ENCODE peak calls at places on chromosomes 16 and 17, in seven cellular contexts. M is kidney, P is progenitor cell of endocrine pancreas, R is cardiac fibroblast, J is GM12865, A is OCI-LY7, S is HFFc6. F is an unnamed sample.

GRCh38 chr17:42706732-42707131 is 24.4 kb downstream of the CNTNAP1 start:
- DNase-seq in M (no peak), P (no peak), R (no peak), J (peak; percentile 62), A (no peak), S (no peak), F (no peak)

GRCh38 chr16:30805370-30806169 is 18.6 kb upstream of the ZNF629 start:
- DNase-seq in M (peak; percentile 96), P (peak; percentile 65), R (peak; percentile 87), J (peak; percentile 54), A (no peak), S (peak; percentile 56), F (peak; percentile 64)

GRCh38 chr17:74271902-74272563 is 2.0 kb upstream of the DNAI2 start:
- DNase-seq in M (no peak), P (no peak), R (peak; percentile 27), J (no peak), A (no peak), S (no peak), F (no peak)

GRCh38 chr16:46787909-46788308 is 39.8 kb upstream of the MYLK3 start:
- DNase-seq in M (no peak), P (no peak), R (no peak), J (peak; percentile 69), A (peak; percentile 73), S (no peak), F (no peak)

GRCh38 chr17:17849863-17850373 is 13.1 kb upstream of the SREBF1 start:
- DNase-seq in M (no peak), P (no peak), R (peak; percentile 74), J (peak; percentile 59), A (peak; percentile 85), S (no peak), F (peak; percentile 95)

GRCh38 chr16:85151603-85152413 is 39.5 kb upstream of the CIBAR2 start:
- DNase-seq in M (peak; percentile 94), P (no peak), R (peak; percentile 94), J (peak; percentile 75), A (no peak), S (peak; percentile 88), F (peak; percentile 77)

GRCh38 chr17:69608808-69609494 is 194.5 kb downstream of the MAP2K6 start:
- DNase-seq in M (no peak), P (no peak), R (peak; percentile 76), J (no peak), A (no peak), S (peak; percentile 97), F (no peak)

GRCh38 chr16:84557504-84557903 is 53.0 kb upstream of the MEAK7 start:
- DNase-seq in M (no peak), P (no peak), R (no peak), J (no peak), A (no peak), S (no peak), F (no peak)

GRCh38 chr17:30334421-30334820 is 564 bp upstream of the TMIGD1 start:
- DNase-seq in M (no peak), P (no peak), R (no peak), J (no peak), A (no peak), S (no peak), F (no peak)

GRCh38 chr17:1746975-1747543 is 4.4 kb downstream of the SERPINF2 start:
- DNase-seq in M (no peak), P (no peak), R (peak; percentile 54), J (no peak), A (no peak), S (no peak), F (no peak)

GRCh38 chr17:79180358-79181005 is 105.9 kb downstream of the ENGASE start:
- DNase-seq in M (no peak), P (no peak), R (no peak), J (no peak), A (no peak), S (no peak), F (no peak)

GRCh38 chr17:40486513-40487370 is 14.7 kb downstream of the TNS4 start:
- DNase-seq in M (peak; percentile 63), P (no peak), R (peak; percentile 94), J (no peak), A (no peak), S (peak; percentile 53), F (peak; percentile 49)

GRCh38 chr17:67375054-67375427 is 2.0 kb upstream of the PITPNC1 start:
- DNase-seq in M (no peak), P (no peak), R (no peak), J (no peak), A (no peak), S (no peak), F (no peak)

GRCh38 chr17:42387663-42388380 is 420 bp downstream of the STAT3 start:
- DNase-seq in M (peak; percentile 88), P (peak; percentile 21), R (peak; percentile 46), J (no peak), A (peak; percentile 34), S (no peak), F (peak; percentile 77)

GRCh38 chr17:77288115-77288619 is 147.4 kb downstream of the SEC14L1 start:
- DNase-seq in M (peak; percentile 84), P (no peak), R (no peak), J (no peak), A (no peak), S (no peak), F (no peak)

GRCh38 chr17:57834146-57834741 is 15.6 kb downstream of the MRPS23 start:
- DNase-seq in M (peak; percentile 88), P (no peak), R (peak; percentile 21), J (no peak), A (no peak), S (peak; percentile 23), F (no peak)

GRCh38 chr16:66539628-66540469 is 10.1 kb downstream of the TK2 start:
- DNase-seq in M (no peak), P (no peak), R (no peak), J (peak; percentile 74), A (peak; percentile 77), S (no peak), F (no peak)

GRCh38 chr16:85197611-85198566 is 85.6 kb upstream of the CIBAR2 start:
- DNase-seq in M (no peak), P (no peak), R (no peak), J (no peak), A (no peak), S (no peak), F (no peak)

GRCh38 chr17:75524971-75525805 is at the start of gene LLGL2:
- DNase-seq in M (peak; percentile 96), P (peak; percentile 89), R (peak; percentile 50), J (peak; percentile 84), A (peak; percentile 94), S (no peak), F (peak; percentile 85)

GRCh38 chr16:85211247-85211910 is 99.1 kb upstream of the CIBAR2 start:
- DNase-seq in M (no peak), P (no peak), R (peak; percentile 64), J (no peak), A (no peak), S (peak; percentile 56), F (no peak)

GRCh38 chr17:55723488-55723848 is 804 bp upstream of the TMEM100 start:
- DNase-seq in M (no peak), P (no peak), R (no peak), J (no peak), A (no peak), S (no peak), F (no peak)

GRCh38 chr17:55722016-55722706 is 503 bp downstream of the TMEM100 start:
- DNase-seq in M (no peak), P (no peak), R (no peak), J (no peak), A (no peak), S (no peak), F (no peak)

GRCh38 chr17:55717898-55718735 is 4.5 kb downstream of the TMEM100 start:
- DNase-seq in M (no peak), P (peak; percentile 64), R (peak; percentile 87), J (peak; percentile 80), A (peak; percentile 72), S (peak; percentile 52), F (peak; percentile 71)

GRCh38 chr17:55722742-55723487 is at the start of gene TMEM100:
- DNase-seq in M (no peak), P (no peak), R (peak; percentile 86), J (no peak), A (no peak), S (peak; percentile 50), F (peak; percentile 82)

DNA sequence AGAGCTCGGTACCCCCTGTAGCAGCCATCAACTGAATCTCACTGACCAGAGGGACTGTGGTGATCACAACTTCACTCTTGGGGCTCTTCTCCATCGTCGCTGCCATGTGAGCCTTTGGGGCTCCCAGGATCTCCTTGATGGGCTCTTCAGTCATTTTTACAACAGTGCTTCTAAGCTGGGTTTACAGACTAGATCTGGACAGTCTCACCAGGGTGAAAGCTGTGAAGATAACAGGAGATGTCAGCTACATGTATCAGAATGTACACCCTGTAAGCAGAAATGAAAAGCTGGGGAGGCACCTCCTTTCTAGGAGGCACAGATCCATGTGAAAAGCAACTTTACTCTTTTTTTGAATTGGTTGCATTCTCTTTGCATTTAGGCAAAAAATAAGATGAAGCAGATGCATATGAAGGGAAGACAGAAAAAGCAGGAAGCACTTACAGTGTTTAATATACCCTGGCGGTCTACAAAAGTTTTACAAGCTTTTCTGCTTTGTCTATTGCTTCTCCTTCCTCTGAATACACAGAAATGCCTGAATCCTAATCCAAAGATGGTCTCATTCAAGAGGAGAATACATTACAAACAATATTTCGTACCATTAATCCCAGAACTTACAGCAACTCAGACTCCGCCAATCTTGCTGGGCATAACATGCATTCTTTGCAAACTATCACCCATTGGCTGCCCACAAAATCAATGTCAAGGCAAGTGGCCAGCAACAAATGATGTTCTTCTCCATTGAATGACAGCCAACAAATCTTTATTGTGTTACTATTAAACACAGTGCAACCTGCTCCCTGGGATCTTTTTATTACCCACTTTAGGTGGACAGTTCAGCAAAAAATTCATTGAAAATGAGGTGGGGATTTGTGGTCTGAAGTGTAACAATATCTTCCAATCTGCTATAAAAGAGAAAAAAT is 1.5 kb downstream of the TMEM100 start:
- DNase-seq in M (no peak), P (no peak), R (no peak), J (no peak), A (no peak), S (no peak), F (peak; percentile 48)
- TF ChIP-seq CTCF in M (no peak), P (no peak), R (no peak), J (no peak), A (no peak), S (no peak), F (no peak)

DNA sequence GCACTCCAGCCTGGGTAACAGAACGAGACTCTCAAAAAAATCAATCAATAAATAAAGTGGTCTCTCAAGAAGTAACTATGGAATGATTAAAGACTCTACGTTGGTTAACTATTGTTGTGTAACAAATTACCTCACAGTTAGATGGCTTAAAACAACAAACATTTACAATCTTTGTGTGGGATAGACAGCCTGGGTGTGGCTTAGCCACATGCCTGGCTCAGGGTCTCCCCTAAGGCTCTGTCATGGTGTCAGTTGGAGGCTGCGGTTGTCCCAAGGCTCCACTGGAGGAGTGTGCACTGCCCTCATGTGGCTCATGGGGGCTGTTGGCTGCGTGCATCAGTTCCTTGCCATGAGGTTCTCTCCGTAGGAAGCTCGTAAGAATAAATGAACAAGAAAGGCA is 294.5 kb downstream of the SNX29 start:
- DNase-seq in M (no peak), P (no peak), R (peak; percentile 11), J (no peak), A (peak; percentile 66), S (peak; percentile 2), F (peak; percentile 47)
- TF ChIP-seq CTCF in M (peak; percentile 17), P (peak; percentile 36), R (peak; percentile 33), J (no peak), A (peak; percentile 83), S (peak; percentile 50), F (peak; percentile 25)

GRCh38 chr17:45051060-45051719 is at the start of gene DCAKD:
- DNase-seq in M (peak; percentile 98), P (peak; percentile 87), R (peak; percentile 98), J (peak; percentile 98), A (peak; percentile 97), S (peak; percentile 93), F (peak; percentile 97)
- TF ChIP-seq CTCF in M (peak; percentile 19), P (no peak), R (no peak), J (no peak), A (no peak), S (peak; percentile 33), F (no peak)

GRCh38 chr16:3013491-3013951 is 798 bp downstream of the CLDN9 start:
- DNase-seq in M (no peak), P (no peak), R (no peak), J (no peak), A (no peak), S (no peak), F (no peak)
- TF ChIP-seq CTCF in M (no peak), P (no peak), R (no peak), J (no peak), A (no peak), S (peak; percentile 39), F (no peak)